ENCODE peak calls at places on chromosomes 7 and 10, in six cellular contexts. O is right cardiac atrium, Z is Peyer's patch, T is left ventricle myocardium inferior, U is cardiac muscle cell, C is mammary epithelial cell. Y is an unnamed sample.

GRCh38 chr7:50369408-50370026 is 65.0 kb downstream of the IKZF1 start:
- DNase-seq in O (no peak), Z (no peak), T (no peak), U (peak; percentile 9), C (peak; percentile 3), Y (no peak)

GRCh38 chr10:44385423-44385725 is 477 bp upstream of the CXCL12 start:
- DNase-seq in O (no peak), Z (no peak), T (no peak), U (no peak), C (no peak), Y (no peak)

GRCh38 chr10:115092555-115093285 is 445 bp upstream of the ATRNL1 start:
- DNase-seq in O (peak; percentile 27), Z (peak; percentile 58), T (no peak), U (peak; percentile 58), C (peak; percentile 5), Y (no peak)

GRCh38 chr7:6709808-6710207 is 3.1 kb upstream of the ZNF12 start:
- DNase-seq in O (no peak), Z (no peak), T (no peak), U (no peak), C (no peak), Y (no peak)

GRCh38 chr7:143958781-143959180 is 4.1 kb downstream of the OR2F1 start:
- DNase-seq in O (no peak), Z (no peak), T (no peak), U (peak; percentile 33), C (no peak), Y (no peak)

GRCh38 chr7:47763063-47763974 is 181.4 kb upstream of the TNS3 start:
- DNase-seq in O (no peak), Z (peak; percentile 42), T (no peak), U (peak; percentile 54), C (peak; percentile 45), Y (peak; percentile 68)

GRCh38 chr10:43502931-43503330 is 66.0 kb downstream of the ZNF487 start:
- DNase-seq in O (no peak), Z (no peak), T (no peak), U (no peak), C (no peak), Y (no peak)

GRCh38 chr7:157297071-157297638 is 39.6 kb upstream of the DNAJB6 start:
- DNase-seq in O (no peak), Z (no peak), T (no peak), U (no peak), C (no peak), Y (no peak)

GRCh38 chr10:124259139-124259825 is 159.4 kb downstream of the OAT start:
- DNase-seq in O (no peak), Z (no peak), T (no peak), U (peak; percentile 37), C (no peak), Y (no peak)

GRCh38 chr7:158279539-158280466 is 307.8 kb downstream of the PTPRN2 start:
- DNase-seq in O (no peak), Z (no peak), T (no peak), U (no peak), C (no peak), Y (no peak)

GRCh38 chr10:101143354-101143648 is 12.2 kb downstream of the TLX1 start:
- DNase-seq in O (no peak), Z (no peak), T (no peak), U (no peak), C (no peak), Y (no peak)

GRCh38 chr7:79293655-79294142 is 159.8 kb downstream of the MAGI2 start:
- DNase-seq in O (no peak), Z (no peak), T (no peak), U (peak; percentile 6), C (peak; percentile 90), Y (no peak)

GRCh38 chr7:24891173-24891787 is 88.7 kb downstream of the OSBPL3 start:
- DNase-seq in O (no peak), Z (no peak), T (no peak), U (no peak), C (no peak), Y (no peak)

GRCh38 chr10:3666525-3667302 is 118.3 kb downstream of the KLF6 start:
- DNase-seq in O (peak; percentile 26), Z (peak; percentile 37), T (peak; percentile 39), U (no peak), C (no peak), Y (no peak)

GRCh38 chr7:153036396-153037063 is 277.0 kb downstream of the ACTR3B start:
- DNase-seq in O (no peak), Z (no peak), T (no peak), U (no peak), C (no peak), Y (no peak)

GRCh38 chr7:93622036-93622714 is 47.7 kb upstream of the CALCR start:
- DNase-seq in O (no peak), Z (no peak), T (no peak), U (peak; percentile 49), C (peak; percentile 18), Y (no peak)

GRCh38 chr10:44983895-44984278 is 5.3 kb upstream of the DEPP1 start:
- DNase-seq in O (peak; percentile 12), Z (no peak), T (no peak), U (no peak), C (no peak), Y (no peak)

GRCh38 chr7:68121056-68121455 is 1124.4 kb downstream of the TYW1 start:
- DNase-seq in O (no peak), Z (no peak), T (no peak), U (no peak), C (no peak), Y (no peak)

GRCh38 chr7:151704284-151704968 is 172.5 kb downstream of the PRKAG2 start:
- DNase-seq in O (no peak), Z (no peak), T (peak; percentile 7), U (no peak), C (no peak), Y (no peak)

GRCh38 chr10:12839941-12840611 is 161.4 kb downstream of the CCDC3 start:
- DNase-seq in O (no peak), Z (no peak), T (no peak), U (peak; percentile 42), C (no peak), Y (no peak)

GRCh38 chr10:68251625-68252275 is 19.8 kb upstream of the ATOH7 start:
- DNase-seq in O (no peak), Z (no peak), T (no peak), U (no peak), C (no peak), Y (no peak)

GRCh38 chr10:43264987-43265798 is 1.7 kb downstream of the RASGEF1A start:
- DNase-seq in O (no peak), Z (peak; percentile 10), T (no peak), U (no peak), C (no peak), Y (no peak)

GRCh38 chr10:86599729-86600128 is 54.6 kb upstream of the OPN4 start:
- DNase-seq in O (no peak), Z (no peak), T (no peak), U (no peak), C (no peak), Y (no peak)

GRCh38 chr10:52115823-52116222 is 198.3 kb upstream of the DKK1 start:
- DNase-seq in O (no peak), Z (no peak), T (no peak), U (no peak), C (no peak), Y (no peak)

GRCh38 chr7:27108390-27109127 is 6.1 kb upstream of the HOXA2 start:
- DNase-seq in O (peak; percentile 55), Z (no peak), T (no peak), U (no peak), C (peak; percentile 80), Y (no peak)

GRCh38 chr7:50953303-50953702 is 170.6 kb upstream of the GRB10 start:
- DNase-seq in O (peak; percentile 43), Z (no peak), T (no peak), U (peak; percentile 59), C (no peak), Y (no peak)

GRCh38 chr7:88224596-88225275 is 4.9 kb upstream of the SRI start:
- DNase-seq in O (no peak), Z (no peak), T (no peak), U (peak; percentile 52), C (peak; percentile 75), Y (no peak)

GRCh38 chr10:3805227-3805790 is 20.3 kb upstream of the KLF6 start:
- DNase-seq in O (no peak), Z (peak; percentile 48), T (no peak), U (peak; percentile 71), C (peak; percentile 91), Y (no peak)

GRCh38 chr7:112045222-112045621 is 161.0 kb downstream of the DOCK4 start:
- DNase-seq in O (no peak), Z (no peak), T (no peak), U (no peak), C (no peak), Y (no peak)

GRCh38 chr7:153939177-153939576 is 113.0 kb upstream of the DPP6 start:
- DNase-seq in O (no peak), Z (no peak), T (no peak), U (no peak), C (no peak), Y (no peak)

GRCh38 chr10:131822013-131822693 is 78.7 kb upstream of the PPP2R2D start:
- DNase-seq in O (no peak), Z (no peak), T (no peak), U (no peak), C (no peak), Y (peak; percentile 46)

GRCh38 chr10:15486404-15486803 is 115.3 kb upstream of the FAM171A1 start:
- DNase-seq in O (no peak), Z (no peak), T (no peak), U (peak; percentile 86), C (no peak), Y (no peak)

GRCh38 chr7:30848121-30848855 is 63.4 kb upstream of the AQP1 start:
- DNase-seq in O (no peak), Z (no peak), T (no peak), U (no peak), C (no peak), Y (peak; percentile 29)

GRCh38 chr7:14834888-14835287 is 67.7 kb downstream of the DGKB start:
- DNase-seq in O (no peak), Z (no peak), T (no peak), U (peak; percentile 40), C (no peak), Y (no peak)
- H3K4me3 ChIP-seq in O (no peak overlapping the region), Z (no peak overlapping the region), T (no peak overlapping the region), U (no peak overlapping the region), C (no peak overlapping the region), Y (no peak overlapping the region)

DNA sequence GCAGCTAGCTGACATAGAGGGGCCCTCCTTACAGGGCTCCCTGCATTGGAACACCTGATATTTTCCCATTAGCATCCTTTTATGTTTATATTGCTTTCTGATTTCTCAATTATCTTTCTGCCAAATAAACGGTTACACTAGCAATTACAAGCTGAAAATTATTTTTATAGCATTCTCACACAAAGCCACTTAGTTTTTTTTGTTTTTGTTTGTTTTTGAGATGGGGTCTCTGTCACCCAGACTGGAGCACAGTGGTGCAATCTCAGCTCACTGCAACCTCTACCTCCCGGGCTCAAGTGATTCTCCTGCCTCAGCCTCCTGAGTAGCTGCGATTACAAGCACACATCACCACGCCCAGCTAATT is 9.9 kb upstream of the ZC3HAV1 start:
- DNase-seq in O (no peak), Z (no peak), T (no peak), U (no peak), C (no peak), Y (no peak)
- H3K4me3 ChIP-seq in O (no peak overlapping the region), Z (no peak overlapping the region), T (no peak overlapping the region), U (no peak overlapping the region), C (no peak overlapping the region), Y (no peak overlapping the region)

GRCh38 chr7:45921699-45922519 is 837 bp upstream of the IGFBP3 start:
- DNase-seq in O (peak; percentile 66), Z (no peak), T (peak; percentile 66), U (peak; percentile 82), C (peak; percentile 40), Y (peak; percentile 64)
- H3K4me3 ChIP-seq in O (peak overlapping the region; percentile 55), Z (peak overlapping the region; percentile 43), T (peak overlapping the region; percentile 75), U (peak overlapping the region; percentile 63), C (no peak overlapping the region), Y (peak overlapping the region; percentile 59)

GRCh38 chr7:4265056-4265455 is 417.0 kb upstream of the FOXK1 start:
- DNase-seq in O (no peak), Z (no peak), T (no peak), U (no peak), C (no peak), Y (no peak)
- H3K4me3 ChIP-seq in O (no peak overlapping the region), Z (no peak overlapping the region), T (no peak overlapping the region), U (no peak overlapping the region), C (no peak overlapping the region), Y (no peak overlapping the region)